ENCODE peak calls at places on chromosomes 13 and 19, in four cellular contexts. A is lower lobe of right lung, W is MM.1S, M is A549. K is an unnamed sample.

GRCh38 chr13:45658586-45659235 is 43.2 kb upstream of the ERICH6B start:
- DNase-seq in W (no peak), M (no peak), A (no peak), K (no peak)

GRCh38 chr19:36213793-36214387 is 575 bp downstream of the ZNF565 start:
- DNase-seq in W (no peak), M (peak; percentile 41), A (peak; percentile 52), K (no peak)

GRCh38 chr19:18972301-18972831 is 31.3 kb upstream of the HOMER3 start:
- DNase-seq in M (no peak), W (no peak), A (no peak), K (no peak)

GRCh38 chr19:18379803-18380747 is 5.9 kb upstream of the GDF15 start:
- DNase-seq in W (no peak), A (peak; percentile 83), M (peak; percentile 84), K (no peak)

GRCh38 chr13:44770951-44771350 is 194.8 kb upstream of the TSC22D1 start:
- DNase-seq in A (no peak), W (no peak), M (no peak), K (no peak)

GRCh38 chr19:46371371-46371901 is 24.5 kb downstream of the PPP5C start:
- DNase-seq in A (no peak), M (no peak), W (no peak), K (no peak)

GRCh38 chr19:48873476-48874308 is 1.5 kb downstream of the PPP1R15A start:
- DNase-seq in A (no peak), W (no peak), M (no peak), K (peak; percentile 37)

GRCh38 chr19:49889038-49889686 is 7.5 kb downstream of the IL4I1 start:
- DNase-seq in W (no peak), A (no peak), M (no peak), K (no peak)

GRCh38 chr19:42343344-42344110 is 18.1 kb downstream of the MEGF8 start:
- DNase-seq in M (no peak), A (no peak), W (no peak), K (no peak)

GRCh38 chr13:44160549-44161278 is 212.9 kb upstream of the SERP2 start:
- DNase-seq in M (no peak), A (no peak), W (peak; percentile 19), K (no peak)

GRCh38 chr13:39215971-39216370 is 177.7 kb downstream of the NHLRC3 start:
- DNase-seq in A (no peak), W (no peak), M (no peak), K (no peak)

GRCh38 chr13:23578411-23579071 is 8.3 kb downstream of the TNFRSF19 start:
- DNase-seq in A (peak; percentile 90), M (peak; percentile 29), W (peak; percentile 67), K (peak; percentile 61)

GRCh38 chr19:40421468-40421778 is 4.4 kb downstream of the SERTAD1 start:
- DNase-seq in M (no peak), A (no peak), W (no peak), K (no peak)

GRCh38 chr19:39765091-39766076 is 13.3 kb upstream of the LEUTX start:
- DNase-seq in M (peak; percentile 41), W (peak; percentile 31), A (peak; percentile 43), K (peak; percentile 17)

GRCh38 chr13:111962431-111962891 is 104.5 kb upstream of the SOX1 start:
- DNase-seq in W (no peak), M (no peak), A (no peak), K (no peak)

GRCh38 chr19:15404780-15405211 is 14.0 kb downstream of the AKAP8L start:
- DNase-seq in W (no peak), M (no peak), A (no peak), K (no peak)

GRCh38 chr19:44846455-44847143 is 502 bp downstream of the NECTIN2 start:
- DNase-seq in W (no peak), A (peak; percentile 52), M (no peak), K (no peak)

GRCh38 chr13:52827839-52828238 is 20.6 kb downstream of the PCDH8 start:
- DNase-seq in M (no peak), W (no peak), A (no peak), K (no peak)

GRCh38 chr19:33063356-33064116 is 1.2 kb downstream of the RHPN2 start:
- DNase-seq in W (peak; percentile 39), M (no peak), A (peak; percentile 47), K (no peak)

GRCh38 chr19:16400911-16401675 is 70.7 kb downstream of the EPS15L1 start:
- DNase-seq in A (no peak), M (no peak), W (no peak), K (no peak)

GRCh38 chr19:49983645-49984229 is 22.8 kb upstream of the SIGLEC11 start:
- DNase-seq in W (peak; percentile 68), M (peak; percentile 70), A (peak; percentile 69), K (peak; percentile 64)

GRCh38 chr19:34733266-34733825 is 697 bp upstream of the ZNF181 start:
- DNase-seq in M (no peak), A (peak; percentile 65), W (no peak), K (no peak)

GRCh38 chr19:12953456-12954149 is 3.4 kb downstream of the GADD45GIP1 start:
- DNase-seq in W (no peak), A (no peak), M (no peak), K (no peak)

GRCh38 chr19:12952488-12953455 is 4.3 kb downstream of the GADD45GIP1 start:
- DNase-seq in W (no peak), A (no peak), M (no peak), K (no peak)

GRCh38 chr19:12954150-12954962 is 2.7 kb downstream of the GADD45GIP1 start:
- DNase-seq in W (peak; percentile 53), A (no peak), M (no peak), K (no peak)

GRCh38 chr19:12956446-12957388 is at the start of gene GADD45GIP1:
- DNase-seq in A (peak; percentile 89), M (peak; percentile 61), W (peak; percentile 86), K (peak; percentile 90)

GRCh38 chr19:12955996-12956395 is 1.0 kb downstream of the GADD45GIP1 start:
- DNase-seq in M (no peak), A (no peak), W (no peak), K (no peak)
- H3K27ac ChIP-seq in M (peak overlapping the region; percentile 98), A (peak overlapping the region; percentile 89), W (peak overlapping the region; percentile 64), K (peak overlapping the region; percentile 81)

GRCh38 chr19:5718579-5719273 is 1.2 kb downstream of the LONP1 start:
- DNase-seq in M (no peak), A (no peak), W (peak; percentile 38), K (no peak)

GRCh38 chr19:5719274-5719960 is 529 bp downstream of the LONP1 start:
- DNase-seq in M (no peak), A (peak; percentile 63), W (peak; percentile 35), K (no peak)

GRCh38 chr19:5719961-5720790 is at the start of the genes CATSPERD and LONP1:
- DNase-seq in W (peak; percentile 100), M (peak; percentile 94), A (peak; percentile 99), K (peak; percentile 99)

GRCh38 chr19:5717215-5717614 is 2.7 kb downstream of the LONP1 start:
- DNase-seq in A (no peak), W (no peak), M (no peak), K (no peak)

DNA sequence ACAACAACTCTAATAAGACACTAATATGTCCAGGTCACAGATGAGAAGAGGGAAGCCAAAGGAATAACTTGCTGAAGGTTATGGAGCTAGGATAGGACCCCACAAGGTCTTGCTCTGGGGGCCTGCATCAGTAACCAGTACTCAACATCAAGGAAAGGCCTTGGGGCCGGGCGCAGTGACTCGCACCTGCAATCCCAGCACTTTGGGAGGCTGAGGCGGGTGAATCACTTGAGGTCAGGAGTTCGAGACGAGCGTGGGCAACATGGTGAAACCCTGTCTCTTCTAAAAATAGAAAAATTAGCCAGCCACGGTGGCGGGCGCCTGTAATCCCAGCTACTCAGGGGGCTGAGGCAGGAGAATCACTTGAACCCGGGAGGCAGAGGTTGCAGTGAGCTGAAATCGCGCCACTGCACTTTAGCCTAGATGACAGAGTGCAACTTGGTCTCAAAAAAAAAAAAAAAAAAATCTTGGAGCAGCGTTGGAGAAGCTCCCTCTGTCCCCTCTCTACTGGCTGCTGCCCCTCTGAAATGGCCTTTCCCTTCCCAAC is 1.8 kb downstream of the LONP1 start:
- DNase-seq in M (no peak), A (no peak), W (no peak), K (no peak)
- H3K27ac ChIP-seq in M (peak overlapping the region; percentile 97), A (no peak overlapping the region), W (peak overlapping the region; percentile 86), K (peak overlapping the region; percentile 95)

GRCh38 chr13:60957816-60958215 is 457.8 kb downstream of the PCDH20 start:
- DNase-seq in W (no peak), M (no peak), A (no peak), K (no peak)
- H3K27ac ChIP-seq in W (no peak overlapping the region), M (no peak overlapping the region), A (no peak overlapping the region), K (no peak overlapping the region)

GRCh38 chr13:60396783-60397692 is at the start of gene TDRD3:
- DNase-seq in M (peak; percentile 55), W (peak; percentile 73), A (peak; percentile 88), K (peak; percentile 68)
- H3K27ac ChIP-seq in M (peak within 1 kb of the TSS; percentile 91), W (peak within 1 kb of the TSS; percentile 83), A (peak within 1 kb of the TSS; percentile 95), K (peak within 1 kb of the TSS; percentile 87)

K was measured in CD4-positive, CD25-positive, alpha-beta regulatory T cell.